ENCODE peak calls at places on chromosomes 7 and 10, in six cellular contexts. W is colonic mucosa, F is HCT116, P is hepatocyte, N is upper lobe of right lung, X is tibial artery. E is an unnamed sample.
A peak's percentile ranks its signal among the peaks of the same experiment; 100 is the strongest.

GRCh38 chr7:31312864-31313263 is 27.7 kb downstream of the NEUROD6 start:
- DNase-seq in W (no peak), F (no peak), P (no peak), N (no peak), X (no peak), E (no peak)

GRCh38 chr10:26557641-26558014 is 119.5 kb downstream of the APBB1IP start:
- DNase-seq in W (no peak), F (no peak), P (no peak), N (no peak), X (no peak), E (no peak)

GRCh38 chr7:135510603-135511183 is 791 bp upstream of the CNOT4 start:
- DNase-seq in W (peak; percentile 30), F (no peak), P (peak; percentile 20), N (no peak), X (no peak), E (no peak)

GRCh38 chr7:133585003-133585668 is 332.3 kb downstream of the EXOC4 start:
- DNase-seq in W (no peak), F (no peak), P (no peak), N (no peak), X (no peak), E (no peak)

GRCh38 chr7:131370523-131370968 is 42.9 kb downstream of the MKLN1 start:
- DNase-seq in W (no peak), F (no peak), P (peak; percentile 4), N (no peak), X (no peak), E (no peak)

GRCh38 chr10:101694674-101695403 is at the start of gene FBXW4:
- DNase-seq in W (peak; percentile 71), F (no peak), P (peak; percentile 79), N (peak; percentile 88), X (peak; percentile 33), E (no peak)

GRCh38 chr7:4712371-4713182 is 30.5 kb downstream of the FOXK1 start:
- DNase-seq in W (peak; percentile 35), F (no peak), P (peak; percentile 66), N (no peak), X (no peak), E (no peak)

GRCh38 chr7:123729217-123729578 is 19.6 kb downstream of the WASL start:
- DNase-seq in W (no peak), F (no peak), P (no peak), N (no peak), X (no peak), E (no peak)

GRCh38 chr10:77230194-77230593 is 407.4 kb downstream of the KCNMA1 start:
- DNase-seq in W (no peak), F (no peak), P (no peak), N (no peak), X (no peak), E (no peak)

GRCh38 chr10:11874568-11875182 is 51.5 kb downstream of the PROSER2 start:
- DNase-seq in W (peak; percentile 45), F (peak; percentile 53), P (peak; percentile 88), N (peak; percentile 80), X (no peak), E (no peak)

GRCh38 chr7:157817944-157818700 is 481.3 kb downstream of the DNAJB6 start:
- DNase-seq in W (no peak), F (no peak), P (no peak), N (peak; percentile 25), X (no peak), E (no peak)

GRCh38 chr10:124150189-124150806 is 56.9 kb upstream of the CHST15 start:
- DNase-seq in W (no peak), F (no peak), P (no peak), N (no peak), X (no peak), E (no peak)

GRCh38 chr10:129612481-129613109 is 145.6 kb downstream of the MGMT start:
- DNase-seq in W (no peak), F (no peak), P (no peak), N (no peak), X (no peak), E (no peak)
- H3K4me1 ChIP-seq in W (no peaks in the 10 kb centered on the region), F (no peaks in the 10 kb centered on the region), P (no peaks in the 10 kb centered on the region), N (no peaks in the 10 kb centered on the region), X (no peaks in the 10 kb centered on the region), E (no peaks in the 10 kb centered on the region)

GRCh38 chr10:37467246-37467645 is 341.8 kb downstream of the ANKRD30A start:
- DNase-seq in W (no peak), F (no peak), P (no peak), N (no peak), X (no peak), E (no peak)
- H3K9me3 ChIP-seq in W (no peaks in the 10 kb centered on the region), F (no peaks in the 10 kb centered on the region), P (no peaks in the 10 kb centered on the region), N (no peaks in the 10 kb centered on the region), X (no peaks in the 10 kb centered on the region), E (no peaks in the 10 kb centered on the region)

GRCh38 chr7:106294334-106294733 is 9.6 kb upstream of the NAMPT start:
- DNase-seq in W (no peak), F (no peak), P (no peak), N (no peak), X (no peak), E (no peak)
- TF ChIP-seq CTCF in W (no peak), F (no peak), P (no peak), N (no peak), X (no peak), E (no peak)

GRCh38 chr7:117808910-117809705 is 64.1 kb downstream of the CTTNBP2 start:
- DNase-seq in W (no peak), F (no peak), P (no peak), N (no peak), X (no peak), E (no peak)
- H3K4me1 ChIP-seq in W (no peaks in the 10 kb centered on the region), F (no peaks in the 10 kb centered on the region), P (peaks cover 11% of the 10 kb centered on the region), N (no peaks in the 10 kb centered on the region), X (no peaks in the 10 kb centered on the region), E (peaks cover 13% of the 10 kb centered on the region)

E was measured in esophagus squamous epithelium.